ENCODE peak calls at places on chromosomes 13 and 19, in eight cellular contexts. G is A549, B is thoracic aorta, U is tibial nerve, I is mammary epithelial cell, D is H1, S is RWPE1, V is ascending aorta. W is an unnamed sample.

GRCh38 chr13:107266657-107267056 is 698.7 kb upstream of the ARGLU1 start:
- DNase-seq in B (no peak), U (no peak), D (no peak), G (no peak), I (no peak), S (no peak), V (no peak), W (no peak)

GRCh38 chr13:113839536-113840204 is 24.2 kb downstream of the GAS6 start:
- DNase-seq in U (no peak), V (no peak), I (no peak), S (no peak), G (no peak), B (no peak), D (no peak), W (peak; percentile 81)

GRCh38 chr13:108860418-108860817 is 231.0 kb downstream of the MYO16 start:
- DNase-seq in U (no peak), B (no peak), S (no peak), D (no peak), G (no peak), V (no peak), I (no peak), W (no peak)

GRCh38 chr13:39787086-39787487 is 131.6 kb downstream of the COG6 start:
- DNase-seq in D (no peak), U (no peak), V (no peak), I (no peak), S (no peak), G (no peak), B (no peak), W (no peak)

GRCh38 chr13:37340911-37341670 is 235.6 kb upstream of the CSNK1A1L start:
- DNase-seq in G (no peak), S (no peak), V (no peak), D (no peak), U (no peak), B (no peak), I (no peak), W (no peak)

GRCh38 chr13:40187324-40187795 is 479.1 kb downstream of the FOXO1 start:
- DNase-seq in U (no peak), V (no peak), G (no peak), S (no peak), I (no peak), D (no peak), B (no peak), W (no peak)

GRCh38 chr19:47479701-47480503 is 4.1 kb downstream of the KPTN start:
- DNase-seq in S (no peak), U (no peak), V (no peak), B (no peak), I (no peak), D (peak; percentile 51), G (no peak), W (no peak)

GRCh38 chr13:22212576-22212975 is 541.7 kb downstream of the FGF9 start:
- DNase-seq in B (no peak), U (no peak), S (no peak), G (no peak), I (no peak), D (no peak), V (no peak), W (no peak)

GRCh38 chr19:55657004-55657747 is 2.3 kb downstream of the U2AF2 start:
- DNase-seq in S (no peak), I (peak; percentile 74), G (no peak), V (no peak), U (no peak), D (no peak), B (no peak), W (no peak)

GRCh38 chr13:101673360-101674105 is 221.1 kb downstream of the ITGBL1 start:
- DNase-seq in S (no peak), V (no peak), G (no peak), I (peak; percentile 48), B (no peak), U (no peak), D (no peak), W (no peak)

GRCh38 chr13:50365683-50366391 is 350.6 kb downstream of the KCNRG start:
- DNase-seq in B (no peak), I (peak; percentile 71), V (no peak), G (no peak), D (no peak), U (no peak), S (peak; percentile 55), W (peak; percentile 23)

GRCh38 chr19:22733691-22734090 is 50.3 kb downstream of the ZNF99 start:
- DNase-seq in D (no peak), U (no peak), V (no peak), I (no peak), G (no peak), S (no peak), B (no peak), W (no peak)

GRCh38 chr19:42108527-42109389 is 23.5 kb downstream of the POU2F2 start:
- DNase-seq in I (peak; percentile 68), S (peak; percentile 81), D (peak; percentile 82), B (no peak), U (peak; percentile 57), V (peak; percentile 19), G (peak; percentile 98), W (peak; percentile 86)

GRCh38 chr13:96817336-96817941 is 176.8 kb downstream of the OXGR1 start:
- DNase-seq in S (no peak), V (no peak), G (no peak), D (no peak), B (no peak), U (no peak), I (peak; percentile 4), W (no peak)

GRCh38 chr13:30985637-30986205 is 53.3 kb downstream of the TEX26 start:
- DNase-seq in I (peak; percentile 19), D (no peak), V (no peak), B (no peak), G (no peak), U (no peak), S (peak; percentile 56), W (no peak)

GRCh38 chr19:11203194-11204075 is 6.1 kb upstream of the KANK2 start:
- DNase-seq in D (peak; percentile 46), B (peak; percentile 80), U (peak; percentile 65), S (peak; percentile 58), V (peak; percentile 70), G (peak; percentile 72), I (peak; percentile 11), W (peak; percentile 67)

GRCh38 chr13:32202268-32202667 is 112.9 kb downstream of the ZAR1L start:
- DNase-seq in U (no peak), B (no peak), G (no peak), V (no peak), S (no peak), I (no peak), D (no peak), W (no peak)
- H3K27ac ChIP-seq in U (no peak overlapping the region), B (no peak overlapping the region), G (no peak overlapping the region), V (no peak overlapping the region), S (no peak overlapping the region), I (no peak overlapping the region), D (no peak overlapping the region), W (no peak overlapping the region)

GRCh38 chr13:33206425-33206824 is 79.1 kb downstream of the STARD13 start:
- DNase-seq in V (no peak), G (no peak), S (no peak), D (no peak), B (no peak), I (no peak), U (no peak), W (no peak)
- H3K27ac ChIP-seq in V (peak overlapping the region; percentile 63), G (no peak overlapping the region), S (no peak overlapping the region), D (no peak overlapping the region), B (peak overlapping the region; percentile 76), I (no peak overlapping the region), U (peak overlapping the region; percentile 87), W (peak overlapping the region; percentile 84)

GRCh38 chr13:47334173-47334572 is 437.3 kb upstream of the HTR2A start:
- DNase-seq in V (no peak), U (no peak), I (no peak), D (no peak), B (no peak), G (no peak), S (no peak), W (no peak)
- H3K27ac ChIP-seq in V (no peak overlapping the region), U (no peak overlapping the region), I (no peak overlapping the region), D (no peak overlapping the region), B (no peak overlapping the region), G (no peak overlapping the region), S (no peak overlapping the region), W (no peak overlapping the region)

GRCh38 chr13:27403727-27404385 is 20.6 kb upstream of the GTF3A start:
- DNase-seq in I (no peak), G (no peak), S (no peak), U (no peak), D (no peak), V (no peak), B (no peak), W (peak; percentile 49)
- H3K27ac ChIP-seq in I (no peak overlapping the region), G (no peak overlapping the region), S (peak overlapping the region; percentile 57), U (peak overlapping the region; percentile 76), D (no peak overlapping the region), V (peak overlapping the region; percentile 66), B (peak overlapping the region; percentile 77), W (peak overlapping the region; percentile 70)

GRCh38 chr13:75480691-75481175 is 1.2 kb downstream of the TBC1D4 start:
- DNase-seq in B (no peak), V (no peak), U (peak; percentile 16), D (no peak), S (peak; percentile 73), I (peak; percentile 86), G (peak; percentile 5), W (peak; percentile 77)

GRCh38 chr13:75481176-75482069 is 546 bp downstream of the TBC1D4 start:
- DNase-seq in D (no peak), U (no peak), V (no peak), S (peak; percentile 30), I (peak; percentile 56), B (no peak), G (peak; percentile 8), W (peak; percentile 24)

GRCh38 chr13:75479102-75479501 is 2.9 kb downstream of the TBC1D4 start:
- DNase-seq in I (no peak), G (no peak), S (no peak), U (no peak), B (no peak), D (no peak), V (no peak), W (no peak)

GRCh38 chr13:75482820-75483079 is 781 bp upstream of the TBC1D4 start:
- DNase-seq in G (no peak), D (no peak), U (no peak), B (no peak), S (no peak), V (no peak), I (no peak), W (no peak)

DNA sequence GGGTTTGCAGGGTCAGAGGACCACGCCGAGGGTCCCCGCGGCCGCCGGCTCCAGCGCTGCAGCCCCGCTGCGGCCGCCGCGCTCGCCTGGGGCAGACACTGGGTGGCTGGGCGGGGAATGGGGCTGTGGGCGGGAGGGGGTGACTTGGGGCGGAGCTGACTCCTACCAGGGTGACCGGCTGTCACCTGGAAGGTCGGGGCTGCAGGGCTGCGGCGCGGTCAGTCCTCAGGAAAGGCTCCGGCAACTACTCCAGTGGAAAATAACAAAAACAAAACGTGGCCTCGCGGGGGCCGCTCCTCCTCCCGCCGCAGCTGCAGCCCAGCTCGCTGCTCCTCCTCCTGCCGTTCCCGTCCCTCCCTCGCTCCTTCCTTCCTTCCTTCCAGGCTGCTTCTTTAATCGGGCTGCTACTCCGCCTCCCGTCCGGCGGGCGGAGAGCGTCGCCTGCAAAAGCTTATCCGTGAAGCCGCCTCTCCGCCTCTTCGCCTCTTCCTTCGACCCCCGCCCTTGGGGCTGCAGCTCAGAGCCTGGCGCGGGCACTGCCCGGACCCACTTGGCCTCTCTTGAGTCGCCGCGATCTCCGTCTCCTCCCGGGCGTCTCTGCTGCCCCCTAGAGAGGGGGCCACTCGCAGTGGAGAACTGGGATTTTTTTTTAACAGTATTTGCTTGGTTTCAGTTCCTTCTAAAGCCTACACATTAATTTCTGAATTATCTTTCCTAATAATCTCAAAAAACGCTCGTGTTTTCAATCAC is at the start of gene TBC1D4:
- DNase-seq in B (peak; percentile 40), U (peak; percentile 60), D (peak; percentile 88), I (peak; percentile 92), V (peak; percentile 28), G (peak; percentile 50), S (peak; percentile 68), W (peak; percentile 87)
- H3K27ac ChIP-seq in B (peak within 1 kb of the TSS; percentile 48), U (peak within 1 kb of the TSS; percentile 82), D (no peak within 1 kb of the TSS), I (peak within 1 kb of the TSS; percentile 69), V (peak within 1 kb of the TSS; percentile 62), G (peak within 1 kb of the TSS; percentile 92), S (peak within 1 kb of the TSS; percentile 89), W (peak within 1 kb of the TSS; percentile 75)

GRCh38 chr19:40959338-40959737 is 31.7 kb upstream of the CYP2B6 start:
- DNase-seq in S (no peak), D (no peak), U (no peak), V (no peak), I (no peak), G (no peak), B (no peak), W (no peak)
- H3K27ac ChIP-seq in S (no peak overlapping the region), D (no peak overlapping the region), U (no peak overlapping the region), V (no peak overlapping the region), I (no peak overlapping the region), G (no peak overlapping the region), B (no peak overlapping the region), W (no peak overlapping the region)